ENCODE peak calls at places on chromosomes 2 and 18, in eight cellular contexts. C, W, D, L, Y, F, N and B are unnamed samples.

GRCh38 chr2:179422037-179422643 is 157.5 kb upstream of the SESTD1 start:
- DNase-seq in C (peak; percentile 92), W (peak; percentile 54), D (peak; percentile 67), L (peak; percentile 72), F (peak; percentile 87), Y (peak; percentile 61), N (peak; percentile 82), B (no peak)

GRCh38 chr2:96116879-96117533 is 635 bp upstream of the ADRA2B start:
- DNase-seq in D (no peak), Y (peak; percentile 63), F (peak; percentile 33), C (peak; percentile 87), L (peak; percentile 14), W (peak; percentile 45), N (no peak), B (peak; percentile 26)

GRCh38 chr2:111898703-111899514 is 502 bp downstream of the MERTK start:
- DNase-seq in N (peak; percentile 86), W (peak; percentile 79), D (no peak), Y (no peak), C (no peak), F (no peak), L (no peak), B (no peak)

GRCh38 chr18:58788470-58788869 is 76.2 kb upstream of the ZNF532 start:
- DNase-seq in Y (no peak), W (no peak), F (no peak), N (no peak), C (peak; percentile 56), L (peak; percentile 33), D (no peak), B (no peak)

GRCh38 chr2:121479882-121480522 is 50.7 kb upstream of the RNU4ATAC start:
- DNase-seq in F (peak; percentile 48), D (no peak), N (no peak), Y (no peak), C (peak; percentile 82), L (peak; percentile 34), W (no peak), B (no peak)

GRCh38 chr2:226756131-226756530 is 43.5 kb downstream of the IRS1 start:
- DNase-seq in N (no peak), F (peak; percentile 85), C (no peak), W (no peak), Y (no peak), D (no peak), L (peak; percentile 97), B (no peak)

GRCh38 chr2:175167076-175167791 is 769 bp downstream of the ATF2 start:
- DNase-seq in Y (peak; percentile 15), D (peak; percentile 18), F (peak; percentile 48), W (peak; percentile 76), N (no peak), L (peak; percentile 43), C (peak; percentile 70), B (no peak)

GRCh38 chr18:27731211-27731610 is 445.7 kb downstream of the CDH2 start:
- DNase-seq in L (no peak), C (no peak), F (no peak), W (no peak), Y (no peak), N (no peak), D (no peak), B (no peak)

GRCh38 chr2:240230424-240230945 is 90.0 kb upstream of the OTOS start:
- DNase-seq in C (no peak), N (peak; percentile 29), Y (peak; percentile 5), D (no peak), W (no peak), F (no peak), L (no peak), B (no peak)

GRCh38 chr18:79465392-79465991 is 69.8 kb downstream of the NFATC1 start:
- DNase-seq in F (peak; percentile 25), D (no peak), W (no peak), N (no peak), Y (no peak), C (peak; percentile 81), L (no peak), B (no peak)

GRCh38 chr2:173935305-173935704 is 29.9 kb downstream of the SP3 start:
- DNase-seq in D (no peak), N (no peak), Y (no peak), L (no peak), F (no peak), W (no peak), C (no peak), B (no peak)

GRCh38 chr2:74894261-74895030 is 60.5 kb downstream of the HK2 start:
- DNase-seq in L (peak; percentile 91), Y (no peak), N (no peak), C (peak; percentile 39), F (peak; percentile 67), W (no peak), D (no peak), B (no peak)

GRCh38 chr2:48227617-48228344 is 302.2 kb upstream of the STON1 start:
- DNase-seq in N (no peak), W (no peak), F (no peak), L (no peak), Y (no peak), D (no peak), C (no peak), B (no peak)

GRCh38 chr2:195613922-195614321 is 43.1 kb upstream of the SLC39A10 start:
- DNase-seq in W (no peak), C (no peak), Y (no peak), F (peak; percentile 83), L (peak; percentile 92), N (no peak), D (no peak), B (no peak)

GRCh38 chr2:103959174-103960125 is 894.5 kb upstream of the POU3F3 start:
- DNase-seq in N (no peak), D (peak; percentile 62), L (peak; percentile 21), Y (peak; percentile 36), F (peak; percentile 40), W (peak; percentile 28), C (peak; percentile 82), B (no peak)

GRCh38 chr2:163419000-163419575 is 316.7 kb downstream of the FIGN start:
- DNase-seq in L (peak; percentile 19), Y (no peak), F (peak; percentile 28), W (no peak), C (no peak), D (no peak), N (no peak), B (no peak)

GRCh38 chr2:151767536-151767935 is 33.3 kb upstream of the NEB start:
- DNase-seq in N (no peak), L (no peak), D (no peak), Y (no peak), C (no peak), F (no peak), W (no peak), B (no peak)

GRCh38 chr2:136057023-136057801 is 60.7 kb downstream of the CXCR4 start:
- DNase-seq in C (no peak), L (no peak), Y (no peak), F (no peak), N (no peak), W (no peak), D (no peak), B (no peak)

GRCh38 chr18:28045176-28045810 is 131.6 kb downstream of the CDH2 start:
- DNase-seq in Y (no peak), L (peak; percentile 85), F (peak; percentile 75), W (peak; percentile 18), D (no peak), C (no peak), N (no peak), B (no peak)

GRCh38 chr2:8511868-8512612 is 169.8 kb upstream of the ID2 start:
- DNase-seq in N (no peak), D (no peak), Y (no peak), F (peak; percentile 66), L (peak; percentile 28), W (no peak), C (no peak), B (no peak)

GRCh38 chr18:21991897-21992296 is 177.5 kb upstream of the GATA6 start:
- DNase-seq in W (no peak), L (no peak), Y (no peak), F (no peak), C (peak; percentile 83), D (no peak), N (no peak), B (no peak)

GRCh38 chr2:54635554-54636152 is 87.8 kb upstream of the EML6 start:
- DNase-seq in L (no peak), Y (no peak), D (no peak), N (no peak), W (no peak), C (no peak), F (peak; percentile 30), B (no peak)

GRCh38 chr2:237490009-237490804 is 3.2 kb downstream of the MLPH start:
- DNase-seq in F (no peak), D (no peak), C (peak; percentile 46), Y (no peak), W (no peak), N (no peak), L (no peak), B (no peak)

GRCh38 chr18:13379062-13379800 is 160.7 kb downstream of the LDLRAD4 start:
- DNase-seq in D (no peak), Y (no peak), N (no peak), C (peak; percentile 48), W (peak; percentile 37), F (peak; percentile 22), L (no peak), B (no peak)

GRCh38 chr18:8757598-8757997 is 52.2 kb downstream of the MTCL1 start:
- DNase-seq in L (no peak), N (no peak), C (no peak), F (no peak), D (no peak), Y (no peak), W (no peak), B (no peak)

GRCh38 chr18:60060578-60060977 is 160.8 kb downstream of the PMAIP1 start:
- DNase-seq in W (no peak), C (no peak), D (no peak), Y (no peak), L (no peak), N (no peak), F (no peak), B (no peak)